ENCODE peak calls at places on chromosomes 5 and 9, in nine cellular contexts. One of them, this sample, is unnamed.

GRCh38 chr5:173010547-173011464 is 27.2 kb downstream of the ATP6V0E1 start:
- DNase-seq in IMR-90: peak; percentile 32
- DNase-seq in effector memory CD4-positive, alpha-beta T cell: no peak
- DNase-seq in stomach: peak; percentile 62
- DNase-seq in MG63: no peak
- DNase-seq in GM23248: peak; percentile 23
- DNase-seq in CD8-positive, alpha-beta memory T cell: no peak
- DNase-seq in SJSA1: peak; percentile 55
- DNase-seq in NB4: no peak
- DNase-seq in this sample: no peak

GRCh38 chr5:79081779-79082178 is 12.2 kb downstream of the BHMT2 start:
- DNase-seq in effector memory CD4-positive, alpha-beta T cell: no peak
- DNase-seq in SJSA1: no peak
- DNase-seq in GM23248: peak; percentile 36
- DNase-seq in stomach: no peak
- DNase-seq in CD8-positive, alpha-beta memory T cell: no peak
- DNase-seq in IMR-90: no peak
- DNase-seq in MG63: no peak
- DNase-seq in NB4: no peak
- DNase-seq in this sample: no peak

GRCh38 chr9:134598884-134599245 is 42.7 kb upstream of the COL5A1 start:
- DNase-seq in IMR-90: no peak
- DNase-seq in stomach: no peak
- DNase-seq in SJSA1: no peak
- DNase-seq in effector memory CD4-positive, alpha-beta T cell: no peak
- DNase-seq in MG63: no peak
- DNase-seq in GM23248: peak; percentile 38
- DNase-seq in CD8-positive, alpha-beta memory T cell: no peak
- DNase-seq in NB4: no peak
- DNase-seq in this sample: no peak

GRCh38 chr9:87607859-87608258 is 110.2 kb downstream of the DAPK1 start:
- DNase-seq in MG63: no peak
- DNase-seq in CD8-positive, alpha-beta memory T cell: no peak
- DNase-seq in GM23248: no peak
- DNase-seq in IMR-90: no peak
- DNase-seq in SJSA1: no peak
- DNase-seq in stomach: no peak
- DNase-seq in effector memory CD4-positive, alpha-beta T cell: no peak
- DNase-seq in NB4: peak; percentile 4
- DNase-seq in this sample: no peak

GRCh38 chr5:83048277-83048676 is 28.9 kb downstream of the TMEM167A start:
- DNase-seq in MG63: no peak
- DNase-seq in NB4: no peak
- DNase-seq in SJSA1: no peak
- DNase-seq in IMR-90: peak; percentile 44
- DNase-seq in effector memory CD4-positive, alpha-beta T cell: no peak
- DNase-seq in CD8-positive, alpha-beta memory T cell: no peak
- DNase-seq in GM23248: no peak
- DNase-seq in stomach: no peak
- DNase-seq in this sample: no peak

GRCh38 chr5:171986772-171987171 is 19.7 kb downstream of the FBXW11 start:
- DNase-seq in GM23248: no peak
- DNase-seq in NB4: no peak
- DNase-seq in SJSA1: no peak
- DNase-seq in IMR-90: no peak
- DNase-seq in stomach: no peak
- DNase-seq in CD8-positive, alpha-beta memory T cell: no peak
- DNase-seq in effector memory CD4-positive, alpha-beta T cell: no peak
- DNase-seq in MG63: no peak
- DNase-seq in this sample: no peak

GRCh38 chr9:78606011-78606410 is 309.1 kb downstream of the PSAT1 start:
- DNase-seq in CD8-positive, alpha-beta memory T cell: no peak
- DNase-seq in IMR-90: peak; percentile 13
- DNase-seq in SJSA1: no peak
- DNase-seq in stomach: no peak
- DNase-seq in NB4: no peak
- DNase-seq in MG63: no peak
- DNase-seq in effector memory CD4-positive, alpha-beta T cell: no peak
- DNase-seq in GM23248: no peak
- DNase-seq in this sample: no peak

GRCh38 chr5:10452768-10453331 is 11.2 kb downstream of the ROPN1L start:
- DNase-seq in MG63: peak; percentile 55
- DNase-seq in IMR-90: peak; percentile 95
- DNase-seq in CD8-positive, alpha-beta memory T cell: no peak
- DNase-seq in GM23248: peak; percentile 91
- DNase-seq in SJSA1: no peak
- DNase-seq in effector memory CD4-positive, alpha-beta T cell: no peak
- DNase-seq in stomach: no peak
- DNase-seq in NB4: peak; percentile 90
- DNase-seq in this sample: peak; percentile 65

GRCh38 chr9:37414503-37414943 is 8.0 kb upstream of the GRHPR start:
- DNase-seq in GM23248: no peak
- DNase-seq in CD8-positive, alpha-beta memory T cell: no peak
- DNase-seq in effector memory CD4-positive, alpha-beta T cell: no peak
- DNase-seq in IMR-90: no peak
- DNase-seq in NB4: no peak
- DNase-seq in stomach: no peak
- DNase-seq in SJSA1: no peak
- DNase-seq in MG63: no peak
- DNase-seq in this sample: no peak

GRCh38 chr9:94839398-94839797 is 112.9 kb downstream of the AOPEP start:
- DNase-seq in SJSA1: no peak
- DNase-seq in stomach: no peak
- DNase-seq in GM23248: no peak
- DNase-seq in MG63: no peak
- DNase-seq in IMR-90: no peak
- DNase-seq in NB4: no peak
- DNase-seq in CD8-positive, alpha-beta memory T cell: no peak
- DNase-seq in effector memory CD4-positive, alpha-beta T cell: no peak
- DNase-seq in this sample: no peak

GRCh38 chr5:151212361-151212899 is 11.5 kb downstream of the CCDC69 start:
- DNase-seq in CD8-positive, alpha-beta memory T cell: no peak
- DNase-seq in stomach: no peak
- DNase-seq in MG63: no peak
- DNase-seq in SJSA1: peak; percentile 27
- DNase-seq in GM23248: no peak
- DNase-seq in NB4: no peak
- DNase-seq in IMR-90: no peak
- DNase-seq in effector memory CD4-positive, alpha-beta T cell: no peak
- DNase-seq in this sample: peak; percentile 73

GRCh38 chr9:120733190-120733589 is 18.9 kb upstream of the MEGF9 start:
- DNase-seq in effector memory CD4-positive, alpha-beta T cell: no peak
- DNase-seq in IMR-90: peak; percentile 80
- DNase-seq in CD8-positive, alpha-beta memory T cell: no peak
- DNase-seq in NB4: no peak
- DNase-seq in GM23248: peak; percentile 80
- DNase-seq in SJSA1: no peak
- DNase-seq in stomach: peak; percentile 55
- DNase-seq in MG63: no peak
- DNase-seq in this sample: no peak

GRCh38 chr5:115858396-115858795 is 16.7 kb downstream of the AP3S1 start:
- DNase-seq in GM23248: no peak
- DNase-seq in CD8-positive, alpha-beta memory T cell: no peak
- DNase-seq in stomach: no peak
- DNase-seq in IMR-90: no peak
- DNase-seq in SJSA1: no peak
- DNase-seq in MG63: no peak
- DNase-seq in NB4: no peak
- DNase-seq in effector memory CD4-positive, alpha-beta T cell: no peak
- DNase-seq in this sample: no peak

GRCh38 chr5:115855959-115856358 is 14.2 kb downstream of the AP3S1 start:
- DNase-seq in SJSA1: no peak
- DNase-seq in IMR-90: peak; percentile 24
- DNase-seq in GM23248: peak; percentile 48
- DNase-seq in stomach: no peak
- DNase-seq in NB4: peak; percentile 66
- DNase-seq in MG63: no peak
- DNase-seq in effector memory CD4-positive, alpha-beta T cell: no peak
- DNase-seq in CD8-positive, alpha-beta memory T cell: no peak
- DNase-seq in this sample: no peak

GRCh38 chr5:115856936-115857524 is 15.3 kb downstream of the AP3S1 start:
- DNase-seq in GM23248: no peak
- DNase-seq in stomach: no peak
- DNase-seq in NB4: no peak
- DNase-seq in MG63: no peak
- DNase-seq in CD8-positive, alpha-beta memory T cell: no peak
- DNase-seq in SJSA1: no peak
- DNase-seq in effector memory CD4-positive, alpha-beta T cell: no peak
- DNase-seq in IMR-90: no peak
- DNase-seq in this sample: no peak

GRCh38 chr5:115857621-115858349 is 16.1 kb downstream of the AP3S1 start:
- DNase-seq in MG63: no peak
- DNase-seq in SJSA1: no peak
- DNase-seq in IMR-90: peak; percentile 35
- DNase-seq in effector memory CD4-positive, alpha-beta T cell: no peak
- DNase-seq in stomach: no peak
- DNase-seq in GM23248: peak; percentile 44
- DNase-seq in CD8-positive, alpha-beta memory T cell: no peak
- DNase-seq in NB4: no peak
- DNase-seq in this sample: no peak

DNA sequence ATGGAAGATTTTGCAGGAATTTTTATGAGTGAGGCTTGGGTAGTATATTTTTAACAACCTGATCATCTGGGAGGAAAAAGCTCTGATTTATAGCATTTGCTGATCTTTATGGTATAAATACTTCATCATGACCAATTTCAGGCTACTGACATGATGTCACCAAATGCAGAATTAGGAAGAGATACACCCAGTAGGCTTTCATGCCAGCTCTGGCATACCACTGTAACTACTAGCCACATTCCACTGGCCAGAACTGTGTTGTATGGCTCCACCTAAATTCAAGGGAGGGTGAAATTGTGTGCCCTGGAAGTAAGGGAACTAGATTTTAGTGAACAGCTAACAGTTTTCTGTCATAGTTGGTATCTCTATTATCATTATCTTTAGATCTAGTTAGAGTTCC is 17.6 kb downstream of the AP3S1 start:
- DNase-seq in effector memory CD4-positive, alpha-beta T cell: no peak
- DNase-seq in GM23248: peak; percentile 71
- DNase-seq in SJSA1: no peak
- DNase-seq in NB4: no peak
- DNase-seq in IMR-90: no peak
- DNase-seq in CD8-positive, alpha-beta memory T cell: no peak
- DNase-seq in MG63: peak; percentile 71
- DNase-seq in stomach: no peak
- DNase-seq in this sample: no peak
- H3K4me3 ChIP-seq in effector memory CD4-positive, alpha-beta T cell: no peak overlapping the region
- H3K4me3 ChIP-seq in GM23248: no peak overlapping the region
- H3K4me3 ChIP-seq in SJSA1: no peak overlapping the region
- H3K4me3 ChIP-seq in NB4: no peak overlapping the region
- H3K4me3 ChIP-seq in IMR-90: no peak overlapping the region
- H3K4me3 ChIP-seq in CD8-positive, alpha-beta memory T cell: no peak overlapping the region
- H3K4me3 ChIP-seq in MG63: no peak overlapping the region
- H3K4me3 ChIP-seq in stomach: no peak overlapping the region
- H3K4me3 ChIP-seq in this sample: no peak overlapping the region

DNA sequence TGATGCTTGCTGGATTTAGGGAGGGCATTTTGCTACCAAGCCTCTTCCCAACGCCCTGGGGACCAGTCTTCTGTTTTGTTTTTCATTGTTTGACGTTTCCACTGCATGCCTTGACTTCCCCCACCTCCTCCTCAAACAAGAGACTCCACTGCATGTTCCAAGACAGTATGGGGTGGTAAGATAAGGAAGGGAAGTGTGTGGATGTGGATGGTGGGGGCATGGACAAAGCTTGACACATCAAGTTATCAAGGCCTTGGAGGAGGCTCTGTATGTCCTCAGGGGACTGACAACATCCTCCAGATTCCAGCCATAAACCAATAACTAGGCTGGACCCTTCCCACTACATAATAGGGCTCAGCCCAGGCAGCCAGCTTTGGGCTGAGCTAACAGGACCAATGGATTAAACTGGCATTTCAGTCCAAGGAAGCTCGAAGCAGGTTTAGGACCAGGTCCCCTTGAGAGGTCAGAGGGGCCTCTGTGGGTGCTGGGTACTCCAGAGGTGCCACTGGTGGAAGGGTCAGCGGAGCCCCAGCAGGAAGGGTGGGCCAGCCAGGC is 23.0 kb downstream of the PCDHGC5 start:
- DNase-seq in IMR-90: no peak
- DNase-seq in MG63: no peak
- DNase-seq in GM23248: no peak
- DNase-seq in stomach: no peak
- DNase-seq in CD8-positive, alpha-beta memory T cell: no peak
- DNase-seq in SJSA1: no peak
- DNase-seq in NB4: no peak
- DNase-seq in effector memory CD4-positive, alpha-beta T cell: no peak
- DNase-seq in this sample: no peak
- H3K4me3 ChIP-seq in IMR-90: no peak overlapping the region
- H3K4me3 ChIP-seq in MG63: no peak overlapping the region
- H3K4me3 ChIP-seq in GM23248: no peak overlapping the region
- H3K4me3 ChIP-seq in stomach: peak overlapping the region; percentile 57
- H3K4me3 ChIP-seq in CD8-positive, alpha-beta memory T cell: peak overlapping the region; percentile 65
- H3K4me3 ChIP-seq in SJSA1: no peak overlapping the region
- H3K4me3 ChIP-seq in NB4: no peak overlapping the region
- H3K4me3 ChIP-seq in effector memory CD4-positive, alpha-beta T cell: no peak overlapping the region
- H3K4me3 ChIP-seq in this sample: no peak overlapping the region

DNA sequence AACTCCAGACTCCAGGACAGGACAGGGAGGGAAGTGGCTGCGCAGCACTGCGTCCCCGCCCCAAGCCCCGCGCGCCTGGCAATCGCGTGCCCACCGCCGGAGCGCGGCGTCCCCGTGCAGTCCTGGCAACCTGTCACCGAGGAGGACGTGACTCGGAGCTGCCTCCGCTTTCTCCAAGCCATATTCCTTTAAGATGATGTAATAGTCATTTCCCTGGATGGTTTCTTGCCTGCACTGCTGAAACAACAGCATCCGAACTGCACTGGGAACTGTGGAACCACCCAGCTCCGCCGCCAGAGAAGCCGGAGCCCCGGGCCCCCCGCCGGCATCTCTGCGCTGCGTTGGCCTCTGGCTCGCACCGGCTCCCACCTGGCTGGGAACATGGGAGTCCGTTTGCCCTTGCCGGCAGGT is 34.5 kb downstream of the KCTD16 start:
- DNase-seq in SJSA1: no peak
- DNase-seq in MG63: peak; percentile 44
- DNase-seq in CD8-positive, alpha-beta memory T cell: no peak
- DNase-seq in stomach: no peak
- DNase-seq in NB4: no peak
- DNase-seq in IMR-90: peak; percentile 50
- DNase-seq in GM23248: peak; percentile 72
- DNase-seq in effector memory CD4-positive, alpha-beta T cell: no peak
- DNase-seq in this sample: no peak
- H3K4me3 ChIP-seq in SJSA1: no peak overlapping the region
- H3K4me3 ChIP-seq in MG63: peak overlapping the region; percentile 18
- H3K4me3 ChIP-seq in CD8-positive, alpha-beta memory T cell: no peak overlapping the region
- H3K4me3 ChIP-seq in stomach: no peak overlapping the region
- H3K4me3 ChIP-seq in NB4: no peak overlapping the region
- H3K4me3 ChIP-seq in IMR-90: peak overlapping the region; percentile 50
- H3K4me3 ChIP-seq in GM23248: peak overlapping the region; percentile 79
- H3K4me3 ChIP-seq in effector memory CD4-positive, alpha-beta T cell: no peak overlapping the region
- H3K4me3 ChIP-seq in this sample: no peak overlapping the region

DNA sequence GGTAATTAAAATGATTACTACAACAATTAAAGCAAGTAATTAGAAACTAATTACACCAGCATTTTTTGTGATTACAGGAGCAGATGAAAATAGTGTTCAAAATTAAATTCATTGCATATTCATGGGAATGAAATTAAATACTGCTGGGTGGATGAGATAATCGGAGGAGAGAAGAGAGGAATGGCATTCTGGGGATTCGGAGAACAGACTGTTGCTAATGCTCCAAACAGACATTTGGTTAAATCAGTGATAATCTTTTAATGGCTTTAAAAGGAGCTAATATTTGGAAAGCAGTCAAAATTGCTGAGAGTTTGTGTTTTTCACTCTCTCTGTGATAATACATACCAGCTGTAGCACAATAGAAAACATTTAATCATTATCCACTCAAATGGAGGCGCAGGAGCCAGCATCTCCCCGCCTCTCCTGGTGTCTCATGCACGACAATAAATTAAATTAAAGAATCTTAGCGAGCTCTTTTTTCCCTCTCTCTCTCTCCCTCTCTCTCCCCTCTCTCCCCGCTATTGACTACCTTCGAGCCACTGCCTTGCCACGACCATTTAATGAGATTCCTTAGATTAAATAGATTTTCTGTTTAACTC is 268.7 kb upstream of the MVB12B start:
- DNase-seq in MG63: no peak
- DNase-seq in GM23248: no peak
- DNase-seq in CD8-positive, alpha-beta memory T cell: no peak
- DNase-seq in SJSA1: no peak
- DNase-seq in NB4: no peak
- DNase-seq in stomach: no peak
- DNase-seq in effector memory CD4-positive, alpha-beta T cell: no peak
- DNase-seq in IMR-90: no peak
- DNase-seq in this sample: no peak
- H3K4me3 ChIP-seq in MG63: no peak overlapping the region
- H3K4me3 ChIP-seq in GM23248: no peak overlapping the region
- H3K4me3 ChIP-seq in CD8-positive, alpha-beta memory T cell: no peak overlapping the region
- H3K4me3 ChIP-seq in SJSA1: no peak overlapping the region
- H3K4me3 ChIP-seq in NB4: no peak overlapping the region
- H3K4me3 ChIP-seq in stomach: no peak overlapping the region
- H3K4me3 ChIP-seq in effector memory CD4-positive, alpha-beta T cell: no peak overlapping the region
- H3K4me3 ChIP-seq in IMR-90: no peak overlapping the region
- H3K4me3 ChIP-seq in this sample: no peak overlapping the region

This sample was measured in Jurkat, Clone E6-1.